ENCODE peak calls at places on chromosomes 5 and 9, in seven cellular contexts. One of them, this sample, is unnamed.

GRCh38 chr5:65086234-65086886 is 317.6 kb downstream of the CWC27 start:
- DNase-seq in NCI-H69: peak
- DNase-seq in upper lobe of right lung: no peak
- DNase-seq in activated naive CD4-positive, alpha-beta T cell treated with anti-CD3 and anti-CD28 coated beads for 36 hours: no peak
- DNase-seq in type B pancreatic cell: no peak
- DNase-seq in HTR-8/SVneo: no peak
- DNase-seq in CD4-positive, CD25-positive, alpha-beta regulatory T cell: no peak
- DNase-seq in this sample: no peak

GRCh38 chr5:61307196-61307590 is 24.9 kb upstream of the ZSWIM6 start:
- DNase-seq in NCI-H69: peak
- DNase-seq in upper lobe of right lung: no peak
- DNase-seq in activated naive CD4-positive, alpha-beta T cell treated with anti-CD3 and anti-CD28 coated beads for 36 hours: no peak
- DNase-seq in type B pancreatic cell: no peak
- DNase-seq in HTR-8/SVneo: no peak
- DNase-seq in CD4-positive, CD25-positive, alpha-beta regulatory T cell: no peak
- DNase-seq in this sample: no peak

GRCh38 chr5:143657814-143658395 is 154.1 kb upstream of the HMHB1 start:
- DNase-seq in NCI-H69: peak
- DNase-seq in upper lobe of right lung: no peak
- DNase-seq in activated naive CD4-positive, alpha-beta T cell treated with anti-CD3 and anti-CD28 coated beads for 36 hours: no peak
- DNase-seq in type B pancreatic cell: no peak
- DNase-seq in HTR-8/SVneo: no peak
- DNase-seq in CD4-positive, CD25-positive, alpha-beta regulatory T cell: no peak
- DNase-seq in this sample: no peak

GRCh38 chr9:91500509-91501011 is 76.9 kb upstream of the NFIL3 start:
- DNase-seq in NCI-H69: no peak
- DNase-seq in upper lobe of right lung: no peak
- DNase-seq in activated naive CD4-positive, alpha-beta T cell treated with anti-CD3 and anti-CD28 coated beads for 36 hours: peak
- DNase-seq in type B pancreatic cell: no peak
- DNase-seq in HTR-8/SVneo: no peak
- DNase-seq in CD4-positive, CD25-positive, alpha-beta regulatory T cell: no peak
- DNase-seq in this sample: no peak

GRCh38 chr9:109448223-109448622 is 49.9 kb downstream of the PTPN3 start:
- DNase-seq in NCI-H69: no peak
- DNase-seq in upper lobe of right lung: no peak
- DNase-seq in activated naive CD4-positive, alpha-beta T cell treated with anti-CD3 and anti-CD28 coated beads for 36 hours: no peak
- DNase-seq in type B pancreatic cell: no peak
- DNase-seq in HTR-8/SVneo: no peak
- DNase-seq in CD4-positive, CD25-positive, alpha-beta regulatory T cell: no peak
- DNase-seq in this sample: no peak

GRCh38 chr5:37875051-37875787 is 35.4 kb upstream of the GDNF start:
- DNase-seq in NCI-H69: no peak
- DNase-seq in upper lobe of right lung: no peak
- DNase-seq in activated naive CD4-positive, alpha-beta T cell treated with anti-CD3 and anti-CD28 coated beads for 36 hours: no peak
- DNase-seq in type B pancreatic cell: no peak
- DNase-seq in HTR-8/SVneo: no peak
- DNase-seq in CD4-positive, CD25-positive, alpha-beta regulatory T cell: no peak
- DNase-seq in this sample: no peak

GRCh38 chr5:55597014-55597981 is 62.5 kb upstream of the PLPP1 start:
- DNase-seq in NCI-H69: peak
- DNase-seq in upper lobe of right lung: no peak
- DNase-seq in activated naive CD4-positive, alpha-beta T cell treated with anti-CD3 and anti-CD28 coated beads for 36 hours: no peak
- DNase-seq in type B pancreatic cell: no peak
- DNase-seq in HTR-8/SVneo: peak
- DNase-seq in CD4-positive, CD25-positive, alpha-beta regulatory T cell: no peak
- DNase-seq in this sample: no peak

GRCh38 chr5:74285876-74286275 is 354.7 kb downstream of the ENC1 start:
- DNase-seq in NCI-H69: peak
- DNase-seq in upper lobe of right lung: no peak
- DNase-seq in activated naive CD4-positive, alpha-beta T cell treated with anti-CD3 and anti-CD28 coated beads for 36 hours: no peak
- DNase-seq in type B pancreatic cell: no peak
- DNase-seq in HTR-8/SVneo: no peak
- DNase-seq in CD4-positive, CD25-positive, alpha-beta regulatory T cell: no peak
- DNase-seq in this sample: no peak

GRCh38 chr9:114844766-114845165 is 38.9 kb upstream of the TNFSF15 start:
- DNase-seq in NCI-H69: peak
- DNase-seq in upper lobe of right lung: no peak
- DNase-seq in activated naive CD4-positive, alpha-beta T cell treated with anti-CD3 and anti-CD28 coated beads for 36 hours: no peak
- DNase-seq in type B pancreatic cell: no peak
- DNase-seq in HTR-8/SVneo: no peak
- DNase-seq in CD4-positive, CD25-positive, alpha-beta regulatory T cell: peak
- DNase-seq in this sample: no peak

GRCh38 chr9:87547665-87548064 is 50.0 kb downstream of the DAPK1 start:
- DNase-seq in NCI-H69: no peak
- DNase-seq in upper lobe of right lung: no peak
- DNase-seq in activated naive CD4-positive, alpha-beta T cell treated with anti-CD3 and anti-CD28 coated beads for 36 hours: no peak
- DNase-seq in type B pancreatic cell: no peak
- DNase-seq in HTR-8/SVneo: no peak
- DNase-seq in CD4-positive, CD25-positive, alpha-beta regulatory T cell: no peak
- DNase-seq in this sample: no peak

GRCh38 chr9:30507166-30507565 is 1877.3 kb upstream of the ACO1 start:
- DNase-seq in NCI-H69: no peak
- DNase-seq in upper lobe of right lung: no peak
- DNase-seq in activated naive CD4-positive, alpha-beta T cell treated with anti-CD3 and anti-CD28 coated beads for 36 hours: no peak
- DNase-seq in type B pancreatic cell: no peak
- DNase-seq in HTR-8/SVneo: no peak
- DNase-seq in CD4-positive, CD25-positive, alpha-beta regulatory T cell: no peak
- DNase-seq in this sample: no peak

GRCh38 chr5:42992035-42992570 is 48.0 kb downstream of the ANXA2R start:
- DNase-seq in NCI-H69: peak
- DNase-seq in upper lobe of right lung: peak
- DNase-seq in activated naive CD4-positive, alpha-beta T cell treated with anti-CD3 and anti-CD28 coated beads for 36 hours: peak
- DNase-seq in type B pancreatic cell: no peak
- DNase-seq in HTR-8/SVneo: peak
- DNase-seq in CD4-positive, CD25-positive, alpha-beta regulatory T cell: peak
- DNase-seq in this sample: peak

GRCh38 chr9:115117999-115118470 is at the start of gene TNC:
- DNase-seq in NCI-H69: peak
- DNase-seq in upper lobe of right lung: peak
- DNase-seq in activated naive CD4-positive, alpha-beta T cell treated with anti-CD3 and anti-CD28 coated beads for 36 hours: no peak
- DNase-seq in type B pancreatic cell: peak
- DNase-seq in HTR-8/SVneo: peak
- DNase-seq in CD4-positive, CD25-positive, alpha-beta regulatory T cell: no peak
- DNase-seq in this sample: no peak

GRCh38 chr5:67875637-67876036 is 339.9 kb upstream of the PIK3R1 start:
- DNase-seq in NCI-H69: no peak
- DNase-seq in upper lobe of right lung: no peak
- DNase-seq in activated naive CD4-positive, alpha-beta T cell treated with anti-CD3 and anti-CD28 coated beads for 36 hours: no peak
- DNase-seq in type B pancreatic cell: no peak
- DNase-seq in HTR-8/SVneo: no peak
- DNase-seq in CD4-positive, CD25-positive, alpha-beta regulatory T cell: no peak
- DNase-seq in this sample: no peak

GRCh38 chr9:17068671-17069070 is 66.2 kb upstream of the CNTLN start:
- DNase-seq in NCI-H69: no peak
- DNase-seq in upper lobe of right lung: no peak
- DNase-seq in activated naive CD4-positive, alpha-beta T cell treated with anti-CD3 and anti-CD28 coated beads for 36 hours: no peak
- DNase-seq in type B pancreatic cell: no peak
- DNase-seq in HTR-8/SVneo: no peak
- DNase-seq in CD4-positive, CD25-positive, alpha-beta regulatory T cell: no peak
- DNase-seq in this sample: no peak

GRCh38 chr9:130630506-130631330 is 33.7 kb upstream of the PRDM12 start:
- DNase-seq in NCI-H69: no peak
- DNase-seq in upper lobe of right lung: peak
- DNase-seq in activated naive CD4-positive, alpha-beta T cell treated with anti-CD3 and anti-CD28 coated beads for 36 hours: no peak
- DNase-seq in type B pancreatic cell: no peak
- DNase-seq in HTR-8/SVneo: no peak
- DNase-seq in CD4-positive, CD25-positive, alpha-beta regulatory T cell: no peak
- DNase-seq in this sample: no peak

GRCh38 chr5:102865171-102865509 is 110.0 kb downstream of the PAM start:
- DNase-seq in NCI-H69: no peak
- DNase-seq in upper lobe of right lung: no peak
- DNase-seq in activated naive CD4-positive, alpha-beta T cell treated with anti-CD3 and anti-CD28 coated beads for 36 hours: no peak
- DNase-seq in type B pancreatic cell: no peak
- DNase-seq in HTR-8/SVneo: no peak
- DNase-seq in CD4-positive, CD25-positive, alpha-beta regulatory T cell: no peak
- DNase-seq in this sample: no peak

GRCh38 chr9:105672711-105673234 is 10.5 kb downstream of the TAL2 start:
- DNase-seq in NCI-H69: no peak
- DNase-seq in upper lobe of right lung: no peak
- DNase-seq in activated naive CD4-positive, alpha-beta T cell treated with anti-CD3 and anti-CD28 coated beads for 36 hours: no peak
- DNase-seq in type B pancreatic cell: no peak
- DNase-seq in HTR-8/SVneo: no peak
- DNase-seq in CD4-positive, CD25-positive, alpha-beta regulatory T cell: no peak
- DNase-seq in this sample: no peak

GRCh38 chr9:75086443-75087278 is 1.3 kb downstream of the NMRK1 start:
- DNase-seq in NCI-H69: no peak
- DNase-seq in upper lobe of right lung: peak
- DNase-seq in activated naive CD4-positive, alpha-beta T cell treated with anti-CD3 and anti-CD28 coated beads for 36 hours: peak
- DNase-seq in type B pancreatic cell: no peak
- DNase-seq in HTR-8/SVneo: no peak
- DNase-seq in CD4-positive, CD25-positive, alpha-beta regulatory T cell: no peak
- DNase-seq in this sample: no peak

GRCh38 chr5:141951341-141951781 is 6.6 kb downstream of the PCDH12 start:
- DNase-seq in NCI-H69: peak
- DNase-seq in upper lobe of right lung: no peak
- DNase-seq in activated naive CD4-positive, alpha-beta T cell treated with anti-CD3 and anti-CD28 coated beads for 36 hours: peak
- DNase-seq in type B pancreatic cell: no peak
- DNase-seq in HTR-8/SVneo: no peak
- DNase-seq in CD4-positive, CD25-positive, alpha-beta regulatory T cell: no peak
- DNase-seq in this sample: peak

GRCh38 chr5:173968154-173968553 is 20.8 kb upstream of the C5orf47 start:
- DNase-seq in NCI-H69: peak
- DNase-seq in upper lobe of right lung: no peak
- DNase-seq in activated naive CD4-positive, alpha-beta T cell treated with anti-CD3 and anti-CD28 coated beads for 36 hours: no peak
- DNase-seq in type B pancreatic cell: no peak
- DNase-seq in HTR-8/SVneo: no peak
- DNase-seq in CD4-positive, CD25-positive, alpha-beta regulatory T cell: no peak
- DNase-seq in this sample: no peak

GRCh38 chr5:122999947-123000563 is 36.5 kb downstream of the PPIC start:
- DNase-seq in NCI-H69: peak
- DNase-seq in upper lobe of right lung: peak
- DNase-seq in activated naive CD4-positive, alpha-beta T cell treated with anti-CD3 and anti-CD28 coated beads for 36 hours: peak
- DNase-seq in type B pancreatic cell: no peak
- DNase-seq in HTR-8/SVneo: peak
- DNase-seq in CD4-positive, CD25-positive, alpha-beta regulatory T cell: no peak
- DNase-seq in this sample: peak